ENCODE peak calls at places on chromosomes 12 and 14, in four cellular contexts. J is nephron progenitor cell, T is left kidney, Z is activated T-helper 1 cell treated with Interleukin-2 at 50 U/mL for 16 hours. G is an unnamed sample.

GRCh38 chr14:91373591-91374245 is 43.9 kb downstream of the CCDC88C start:
- DNase-seq in Z (no peak), T (peak), J (no peak), G (no peak)

GRCh38 chr12:58393152-58393551 is 451.8 kb downstream of the ATP23 start:
- DNase-seq in T (no peak), J (no peak), Z (no peak), G (no peak)

GRCh38 chr14:105838591-105839424 is 312.4 kb downstream of the TMEM121 start:
- DNase-seq in Z (no peak), T (no peak), J (no peak), G (no peak)

GRCh38 chr12:39946361-39946948 is 159.4 kb downstream of the SLC2A13 start:
- DNase-seq in J (no peak), Z (no peak), T (no peak), G (no peak)

GRCh38 chr12:116999066-116999465 is 88.3 kb downstream of the FBXW8 start:
- DNase-seq in T (no peak), J (no peak), Z (no peak), G (no peak)

GRCh38 chr12:119208626-119209061 is 29.9 kb downstream of the HSPB8 start:
- DNase-seq in Z (no peak), J (no peak), T (peak), G (no peak)

GRCh38 chr12:70920251-70920851 is at the start of gene PTPRR:
- DNase-seq in T (peak), J (peak), Z (no peak), G (peak)

GRCh38 chr12:15856097-15856982 is 25.8 kb upstream of the STRAP start:
- DNase-seq in Z (no peak), J (peak), T (peak), G (no peak)

GRCh38 chr14:101719045-101719645 is 42.4 kb upstream of the PPP2R5C start:
- DNase-seq in T (peak), Z (no peak), J (no peak), G (no peak)

GRCh38 chr12:42477931-42478330 is 111.6 kb downstream of the PRICKLE1 start:
- DNase-seq in J (no peak), T (no peak), Z (no peak), G (no peak)

GRCh38 chr14:95472819-95473251 is 43.6 kb downstream of the SYNE3 start:
- DNase-seq in T (peak), Z (no peak), J (no peak), G (no peak)

GRCh38 chr12:51913071-51914033 is 6.0 kb downstream of the ACVRL1 start:
- DNase-seq in J (no peak), Z (no peak), T (no peak), G (no peak)

GRCh38 chr14:67493092-67493717 is 4.7 kb upstream of the TMEM229B start:
- DNase-seq in Z (no peak), J (no peak), T (no peak), G (no peak)

GRCh38 chr14:85187521-85187920 is 342.4 kb upstream of the FLRT2 start:
- DNase-seq in T (no peak), J (no peak), Z (no peak), G (no peak)

GRCh38 chr14:68786491-68787234 is 6.2 kb downstream of the ZFP36L1 start:
- DNase-seq in T (peak), J (no peak), Z (no peak), G (no peak)

GRCh38 chr14:75877884-75878283 is 103.9 kb downstream of the TGFB3 start:
- DNase-seq in Z (no peak), J (no peak), T (no peak), G (no peak)

GRCh38 chr12:93570552-93571359 is 1.7 kb upstream of the SOCS2 start:
- DNase-seq in Z (peak), J (peak), T (peak), G (peak)

GRCh38 chr14:58944226-58944769 is 244.2 kb upstream of the DAAM1 start:
- DNase-seq in T (peak), J (no peak), Z (no peak), G (no peak)

GRCh38 chr12:77049767-77050353 is 15.5 kb downstream of the E2F7 start:
- DNase-seq in J (no peak), Z (no peak), T (peak), G (peak)

GRCh38 chr14:73295198-73295796 is 58.0 kb downstream of the PAPLN start:
- DNase-seq in T (peak), J (no peak), Z (no peak), G (no peak)

GRCh38 chr14:23327947-23328744 is 6.9 kb downstream of the PABPN1 start:
- DNase-seq in Z (peak), J (peak), T (peak), G (peak)

GRCh38 chr12:54555670-54556257 is 6.4 kb downstream of the PDE1B start:
- DNase-seq in Z (no peak), J (no peak), T (no peak), G (no peak)

GRCh38 chr12:117101953-117102833 is 3.0 kb upstream of the TESC start:
- DNase-seq in Z (no peak), T (no peak), J (no peak), G (no peak)

GRCh38 chr12:90015228-90015627 is 306.6 kb upstream of the ATP2B1 start:
- DNase-seq in T (no peak), Z (no peak), J (no peak), G (no peak)